ENCODE peak calls at places on chromosome X, in five cellular contexts. Q is heart left ventricle; H is endothelial cell of umbilical vein; O is CD8-positive, alpha-beta T cell; X is HFFc6. I is an unnamed sample.

GRCh38 chrX:112968351-112969133 is 127.9 kb upstream of the AMOT start:
- DNase-seq in Q (no peak), H (no peak), O (no peak), X (no peak), I (no peak)

GRCh38 chrX:17736856-17737706 is at the start of gene SCML1:
- DNase-seq in Q (peak), H (peak), O (peak), X (peak), I (peak)

GRCh38 chrX:14801136-14801535 is 71.7 kb downstream of the FANCB start:
- DNase-seq in Q (no peak), H (no peak), O (no peak), X (peak), I (peak)

GRCh38 chrX:50971390-50971789 is 60.9 kb downstream of the BMP15 start:
- DNase-seq in Q (no peak), H (no peak), O (no peak), X (no peak), I (peak)

GRCh38 chrX:80335062-80335830 is 85.0 kb upstream of the TENT5D start:
- DNase-seq in Q (peak), H (no peak), O (no peak), X (no peak), I (no peak)

GRCh38 chrX:52852110-52852872 is 15.6 kb downstream of the XAGE3 start:
- DNase-seq in Q (no peak), H (no peak), O (no peak), X (no peak), I (peak)

GRCh38 chrX:150429577-150429976 is 66.5 kb downstream of the MAMLD1 start:
- DNase-seq in Q (no peak), H (no peak), O (no peak), X (peak), I (peak)

GRCh38 chrX:150967786-150968185 is 15.3 kb upstream of the HMGB3 start:
- DNase-seq in Q (no peak), H (no peak), O (no peak), X (no peak), I (no peak)

GRCh38 chrX:14347523-14347922 is 181.8 kb upstream of the GLRA2 start:
- DNase-seq in Q (no peak), H (no peak), O (no peak), X (no peak), I (no peak)